ENCODE peak calls at places on chromosomes 13 and 19, in six cellular contexts. I is uterus, X is fibroblast of lung, G is GM12878, A is endodermal cell, P is iPS DF 6.9. B is an unnamed sample.

GRCh38 chr19:45717983-45718650 is 12.6 kb downstream of the FBXO46 start:
- DNase-seq in I (no peak), X (no peak), G (no peak), A (no peak), P (no peak), B (no peak)

GRCh38 chr13:45055902-45056648 is 64.2 kb upstream of the GTF2F2 start:
- DNase-seq in I (peak; percentile 40), X (peak; percentile 88), G (no peak), A (no peak), P (no peak), B (no peak)

GRCh38 chr13:93262729-93263128 is 36.1 kb downstream of the GPC6 start:
- DNase-seq in I (no peak), X (peak; percentile 90), G (no peak), A (no peak), P (no peak), B (no peak)

GRCh38 chr13:46057251-46058015 is 4.9 kb upstream of the ZC3H13 start:
- DNase-seq in I (no peak), X (no peak), G (no peak), A (no peak), P (no peak), B (no peak)

GRCh38 chr13:70249332-70250064 is 141.2 kb upstream of the KLHL1 start:
- DNase-seq in I (no peak), X (peak; percentile 83), G (no peak), A (peak; percentile 57), P (peak; percentile 18), B (no peak)

GRCh38 chr13:26653842-26654241 is 96.4 kb downstream of the WASF3 start:
- DNase-seq in I (no peak), X (no peak), G (no peak), A (no peak), P (no peak), B (no peak)

GRCh38 chr13:39961036-39961435 is 305.6 kb downstream of the COG6 start:
- DNase-seq in I (no peak), X (no peak), G (no peak), A (no peak), P (no peak), B (no peak)

GRCh38 chr13:79211377-79211776 is 194.7 kb downstream of the RBM26 start:
- DNase-seq in I (no peak), X (no peak), G (no peak), A (no peak), P (no peak), B (no peak)

GRCh38 chr19:49400034-49400433 is 12.0 kb downstream of the KASH5 start:
- DNase-seq in I (no peak), X (no peak), G (no peak), A (no peak), P (no peak), B (no peak)

DNA sequence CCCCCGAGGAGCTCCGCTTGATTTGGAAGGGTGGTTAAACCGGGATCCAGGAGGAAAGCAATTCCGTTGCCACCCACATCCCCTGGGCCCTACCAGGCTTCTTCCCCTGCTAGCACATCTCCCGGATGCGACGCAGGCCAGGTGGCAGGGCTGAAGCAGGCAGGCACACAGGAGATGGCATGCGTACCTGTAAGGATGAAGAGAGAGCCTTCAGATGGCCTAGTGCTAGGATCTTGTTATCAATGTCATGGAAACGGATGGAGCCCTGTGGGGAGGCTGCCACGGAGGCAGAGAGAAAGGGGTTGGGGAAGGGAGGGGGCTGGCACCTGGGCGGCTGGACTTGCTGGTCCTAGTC is 8.5 kb upstream of the SOX1 start:
- DNase-seq in I (no peak), X (no peak), G (no peak), A (peak; percentile 56), P (no peak), B (no peak)
- H3K9me3 ChIP-seq in I (no peaks in the 10 kb centered on the region), X (no peaks in the 10 kb centered on the region), G (no peaks in the 10 kb centered on the region), A (no peaks in the 10 kb centered on the region), P (no peaks in the 10 kb centered on the region), B (no peaks in the 10 kb centered on the region)

GRCh38 chr13:109383683-109384082 is 402.7 kb downstream of the IRS2 start:
- DNase-seq in I (no peak), X (peak; percentile 90), G (no peak), A (no peak), P (no peak), B (no peak)

GRCh38 chr13:109387438-109387837 is 398.9 kb downstream of the IRS2 start:
- DNase-seq in I (no peak), X (no peak), G (no peak), A (no peak), P (no peak), B (no peak)

GRCh38 chr13:109381546-109382180 is 404.7 kb downstream of the IRS2 start:
- DNase-seq in I (no peak), X (peak; percentile 92), G (no peak), A (no peak), P (no peak), B (no peak)

GRCh38 chr13:109389456-109389855 is 396.9 kb downstream of the IRS2 start:
- DNase-seq in I (no peak), X (peak; percentile 68), G (no peak), A (no peak), P (no peak), B (no peak)

GRCh38 chr13:109385161-109385560 is 401.2 kb downstream of the IRS2 start:
- DNase-seq in I (no peak), X (peak; percentile 83), G (no peak), A (no peak), P (no peak), B (no peak)
- H3K4me1 ChIP-seq in I (no peaks in the 10 kb centered on the region), X (no peaks in the 10 kb centered on the region), G (no peaks in the 10 kb centered on the region), A (peaks cover 5% of the 10 kb centered on the region), P (no peaks in the 10 kb centered on the region), B (no peaks in the 10 kb centered on the region)

GRCh38 chr13:95217920-95218830 is 83.1 kb downstream of the ABCC4 start:
- DNase-seq in I (no peak), X (no peak), G (no peak), A (no peak), P (no peak), B (no peak)

GRCh38 chr13:95222733-95223018 is 78.6 kb downstream of the ABCC4 start:
- DNase-seq in I (no peak), X (no peak), G (no peak), A (no peak), P (no peak), B (no peak)

GRCh38 chr13:95226051-95226450 is 75.2 kb downstream of the ABCC4 start:
- DNase-seq in I (no peak), X (no peak), G (no peak), A (no peak), P (no peak), B (no peak)

GRCh38 chr13:95224064-95224463 is 77.2 kb downstream of the ABCC4 start:
- DNase-seq in I (no peak), X (no peak), G (no peak), A (no peak), P (no peak), B (no peak)

DNA sequence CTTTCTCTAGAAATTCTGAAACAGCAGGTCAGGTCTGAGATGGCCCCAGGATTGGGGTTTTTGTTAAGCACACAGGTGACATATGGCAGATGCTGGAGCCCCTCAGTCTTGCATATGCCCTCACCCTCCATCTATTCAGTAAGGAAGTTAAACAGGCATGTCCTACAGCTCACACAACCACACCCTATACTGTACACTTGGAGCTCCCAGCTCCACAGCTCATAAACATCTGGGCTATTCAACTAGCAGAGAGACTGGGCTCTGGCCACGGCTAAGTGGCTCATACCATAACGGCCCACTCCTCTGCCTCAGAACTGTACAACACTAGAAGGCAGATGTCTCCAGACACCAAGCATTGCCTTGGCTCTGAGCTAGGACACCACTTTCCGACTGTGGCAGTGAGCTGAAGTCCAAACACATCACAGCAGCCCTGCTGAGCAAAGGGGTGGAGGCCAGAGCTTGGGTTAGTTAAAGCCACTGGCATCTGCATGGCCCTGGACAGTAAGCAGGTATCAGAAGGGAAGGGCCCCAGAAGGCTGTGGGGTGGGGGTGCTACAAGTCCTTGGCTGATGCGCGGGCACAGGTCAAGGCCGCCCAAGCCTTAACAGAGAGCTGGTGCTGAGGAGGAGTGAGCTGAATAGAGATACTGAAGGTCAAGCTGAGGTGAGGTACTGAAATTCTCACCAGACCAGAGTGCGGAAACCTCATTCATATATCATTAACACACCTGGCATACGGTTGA is 79.1 kb downstream of the ABCC4 start:
- DNase-seq in I (no peak), X (no peak), G (no peak), A (no peak), P (no peak), B (no peak)
- H3K9me3 ChIP-seq in I (no peaks in the 10 kb centered on the region), X (no peaks in the 10 kb centered on the region), G (no peaks in the 10 kb centered on the region), A (no peaks in the 10 kb centered on the region), P (no peaks in the 10 kb centered on the region), B (no peaks in the 10 kb centered on the region)

GRCh38 chr19:39400997-39401548 is 5.6 kb upstream of the ZFP36 start:
- DNase-seq in I (no peak), X (no peak), G (no peak), A (no peak), P (no peak), B (no peak)

GRCh38 chr19:39401549-39402416 is 4.9 kb upstream of the ZFP36 start:
- DNase-seq in I (peak; percentile 49), X (peak; percentile 85), G (no peak), A (peak; percentile 73), P (no peak), B (no peak)

GRCh38 chr19:39398297-39398864 is 7.2 kb downstream of the MED29 start:
- DNase-seq in I (peak; percentile 60), X (peak; percentile 74), G (no peak), A (no peak), P (no peak), B (peak; percentile 57)

GRCh38 chr19:39399684-39400465 is 6.8 kb upstream of the ZFP36 start:
- DNase-seq in I (no peak), X (no peak), G (no peak), A (no peak), P (no peak), B (no peak)

GRCh38 chr19:39397360-39398296 is 6.5 kb downstream of the MED29 start:
- DNase-seq in I (peak; percentile 90), X (peak; percentile 63), G (no peak), A (peak; percentile 97), P (no peak), B (peak; percentile 88)
- H3K4me1 ChIP-seq in I (peaks cover 7% of the 10 kb centered on the region), X (peaks cover 28% of the 10 kb centered on the region), G (peaks cover 54% of the 10 kb centered on the region), A (peaks cover 16% of the 10 kb centered on the region), P (peaks cover 6% of the 10 kb centered on the region), B (peaks cover 34% of the 10 kb centered on the region)

GRCh38 chr19:4482721-4483120 is 10.6 kb downstream of the HDGFL2 start:
- DNase-seq in I (no peak), X (no peak), G (no peak), A (no peak), P (no peak), B (no peak)
- H3K9me3 ChIP-seq in I (no peaks in the 10 kb centered on the region), X (no peaks in the 10 kb centered on the region), G (no peaks in the 10 kb centered on the region), A (no peaks in the 10 kb centered on the region), P (no peaks in the 10 kb centered on the region), B (no peaks in the 10 kb centered on the region)

GRCh38 chr13:99287544-99287943 is 19.7 kb downstream of the GPR183 start:
- DNase-seq in I (no peak), X (no peak), G (no peak), A (no peak), P (no peak), B (no peak)
- H3K4me1 ChIP-seq in I (no peaks in the 10 kb centered on the region), X (no peaks in the 10 kb centered on the region), G (peaks cover 50% of the 10 kb centered on the region), A (no peaks in the 10 kb centered on the region), P (no peaks in the 10 kb centered on the region), B (peaks cover 33% of the 10 kb centered on the region)

GRCh38 chr19:53079313-53079924 is 23.8 kb downstream of the ZNF160 start:
- DNase-seq in I (no peak), X (no peak), G (no peak), A (no peak), P (no peak), B (no peak)
- H3K9me3 ChIP-seq in I (peaks cover 11% of the 10 kb centered on the region), X (no peaks in the 10 kb centered on the region), G (peaks cover 25% of the 10 kb centered on the region), A (peaks cover 21% of the 10 kb centered on the region), P (no peaks in the 10 kb centered on the region), B (no peaks in the 10 kb centered on the region)